ENCODE peak calls at places on chromosomes 12 and 14, in seven cellular contexts. X is stimulated activated CD4-positive, alpha-beta T cell treated with anti-CD3 and anti-CD28 coated beads, Interleukin-1b, Interleukin-23, amount 100 ng/mL, for 1 hour; G is LHCN-M2; W is upper lobe of left lung; Y is A549; F is fibroblast of the conjunctiva; U is Calu3. R is an unnamed sample.

GRCh38 chr14:96042218-96042930 is 3.2 kb downstream of the C14orf132 start:
- DNase-seq in X (no peak), G (peak), W (no peak), Y (no peak), F (peak), U (no peak), R (no peak)

GRCh38 chr14:29851397-29851796 is 76.2 kb downstream of the PRKD1 start:
- DNase-seq in X (no peak), G (peak), W (no peak), Y (no peak), F (no peak), U (no peak), R (no peak)

GRCh38 chr12:25017336-25017735 is 68.4 kb upstream of the BCAT1 start:
- DNase-seq in X (no peak), G (peak), W (no peak), Y (no peak), F (no peak), U (no peak), R (no peak)

GRCh38 chr14:105647784-105648608 is 121.6 kb downstream of the TMEM121 start:
- DNase-seq in X (no peak), G (no peak), W (peak), Y (no peak), F (no peak), U (no peak), R (no peak)

GRCh38 chr12:65759735-65760134 is 64.5 kb upstream of the HMGA2 start:
- DNase-seq in X (no peak), G (no peak), W (no peak), Y (no peak), F (no peak), U (no peak), R (no peak)

GRCh38 chr14:36522347-36522971 is 2.4 kb upstream of the NKX2-1 start:
- DNase-seq in X (no peak), G (no peak), W (peak), Y (no peak), F (no peak), U (no peak), R (no peak)

GRCh38 chr14:93212432-93212831 is 5.4 kb downstream of the UBR7 start:
- DNase-seq in X (no peak), G (no peak), W (no peak), Y (no peak), F (no peak), U (no peak), R (no peak)

GRCh38 chr12:12357697-12358476 is 1.0 kb downstream of the BORCS5 start:
- DNase-seq in X (no peak), G (peak), W (no peak), Y (no peak), F (no peak), U (no peak), R (no peak)

GRCh38 chr14:91778217-91778616 is 46.3 kb upstream of the CATSPERB start:
- DNase-seq in X (no peak), G (no peak), W (no peak), Y (no peak), F (no peak), U (no peak), R (no peak)

GRCh38 chr12:132445884-132446471 is 44.0 kb upstream of the FBRSL1 start:
- DNase-seq in X (peak), G (no peak), W (peak), Y (peak), F (peak), U (peak), R (peak)

GRCh38 chr12:114221136-114221838 is 184.7 kb downstream of the TBX5 start:
- DNase-seq in X (no peak), G (no peak), W (no peak), Y (no peak), F (no peak), U (no peak), R (no peak)

GRCh38 chr12:108306014-108306501 is 33.1 kb downstream of the CMKLR1 start:
- DNase-seq in X (no peak), G (peak), W (no peak), Y (no peak), F (peak), U (no peak), R (no peak)

GRCh38 chr12:47277972-47278448 is 198.3 kb upstream of the AMIGO2 start:
- DNase-seq in X (no peak), G (peak), W (no peak), Y (peak), F (peak), U (peak), R (peak)

GRCh38 chr14:65421201-65421981 is 8.9 kb downstream of the FUT8 start:
- DNase-seq in X (no peak), G (peak), W (no peak), Y (no peak), F (peak), U (no peak), R (no peak)

R was measured in LoVo.